ENCODE peak calls at places on chromosomes 7 and 10, in four cellular contexts. C is endothelial cell, N is progenitor cell of endocrine pancreas, P is omental fat pad. E is an unnamed sample.

GRCh38 chr7:141460781-141461715 is 90.2 kb upstream of the AGK start:
- DNase-seq in C (no peak), N (no peak), P (no peak), E (no peak)

GRCh38 chr10:77531441-77532001 is 106.1 kb downstream of the KCNMA1 start:
- DNase-seq in C (no peak), N (no peak), P (no peak), E (no peak)

GRCh38 chr7:126041472-126041871 is 1111.8 kb upstream of the POT1 start:
- DNase-seq in C (no peak), N (no peak), P (no peak), E (no peak)

GRCh38 chr7:95430864-95431263 is 4.0 kb downstream of the PON2 start:
- DNase-seq in C (no peak), N (no peak), P (no peak), E (no peak)

GRCh38 chr10:33697016-33697415 is 362.5 kb upstream of the NRP1 start:
- DNase-seq in C (no peak), N (no peak), P (no peak), E (no peak)

GRCh38 chr10:71090801-71091200 is 121.6 kb upstream of the UNC5B start:
- DNase-seq in C (no peak), N (no peak), P (no peak), E (no peak)

GRCh38 chr7:50450691-50451051 is 521 bp upstream of the FIGNL1 start:
- DNase-seq in C (no peak), N (no peak), P (no peak), E (no peak)

GRCh38 chr7:28490831-28491230 is 78.5 kb downstream of the CREB5 start:
- DNase-seq in C (no peak), N (no peak), P (no peak), E (no peak)

GRCh38 chr10:14009315-14010082 is 321.2 kb downstream of the FRMD4A start:
- DNase-seq in C (no peak), N (no peak), P (no peak), E (no peak)

GRCh38 chr7:38169862-38170261 is 8.2 kb upstream of the STARD3NL start:
- DNase-seq in C (no peak), N (no peak), P (no peak), E (no peak)

GRCh38 chr10:78589687-78590086 is 479.1 kb upstream of the ZMIZ1 start:
- DNase-seq in C (no peak), N (no peak), P (no peak), E (no peak)

GRCh38 chr10:51156913-51157312 is 82.6 kb downstream of the PRKG1 start:
- DNase-seq in C (no peak), N (no peak), P (no peak), E (no peak)

GRCh38 chr10:12730809-12731519 is 270.5 kb downstream of the CCDC3 start:
- DNase-seq in C (no peak), N (no peak), P (no peak), E (no peak)

GRCh38 chr7:66839814-66840213 is 81.2 kb upstream of the TMEM248 start:
- DNase-seq in C (no peak), N (no peak), P (no peak), E (no peak)

GRCh38 chr10:128324058-128324457 is 197.8 kb upstream of the MKI67 start:
- DNase-seq in C (peak), N (no peak), P (no peak), E (no peak)

GRCh38 chr10:80444646-80445319 is 9.3 kb upstream of the TSPAN14 start:
- DNase-seq in C (peak), N (no peak), P (no peak), E (no peak)

GRCh38 chr7:133815677-133816210 is 311.4 kb upstream of the LRGUK start:
- DNase-seq in C (no peak), N (no peak), P (no peak), E (no peak)

GRCh38 chr10:132743925-132744490 is 41.9 kb downstream of the NKX6-2 start:
- DNase-seq in C (no peak), N (no peak), P (no peak), E (no peak)

GRCh38 chr7:80918406-80918805 is 445 bp downstream of the SEMA3C start:
- DNase-seq in C (no peak), N (no peak), P (no peak), E (no peak)

GRCh38 chr7:5139998-5140397 is 50.0 kb upstream of the WIPI2 start:
- DNase-seq in C (peak), N (peak), P (no peak), E (no peak)

GRCh38 chr7:156764016-156764669 is 123.6 kb downstream of the RNF32 start:
- DNase-seq in C (peak), N (no peak), P (no peak), E (peak)

GRCh38 chr10:14736600-14737081 is 38.1 kb downstream of the FAM107B start:
- DNase-seq in C (no peak), N (no peak), P (no peak), E (no peak)

GRCh38 chr7:91276909-91277308 is 12.7 kb downstream of the FZD1 start:
- DNase-seq in C (no peak), N (no peak), P (no peak), E (no peak)

GRCh38 chr10:93573051-93573909 is 6.8 kb downstream of the FFAR4 start:
- DNase-seq in C (no peak), N (no peak), P (no peak), E (no peak)

GRCh38 chr7:106425017-106425719 is 140.4 kb upstream of the NAMPT start:
- DNase-seq in C (no peak), N (no peak), P (peak), E (no peak)

GRCh38 chr7:22251284-22251683 is 105.7 kb downstream of the RAPGEF5 start:
- DNase-seq in C (no peak), N (no peak), P (no peak), E (no peak)

GRCh38 chr7:74059681-74060588 is 23.7 kb upstream of the LIMK1 start:
- DNase-seq in C (no peak), N (no peak), P (no peak), E (no peak)

GRCh38 chr7:151904270-151904669 is 27.4 kb upstream of the PRKAG2 start:
- DNase-seq in C (no peak), N (no peak), P (no peak), E (no peak)

GRCh38 chr10:127945335-127945734 is 38.4 kb downstream of the PTPRE start:
- DNase-seq in C (no peak), N (no peak), P (no peak), E (no peak)

GRCh38 chr7:135352285-135352684 is 118.6 kb downstream of the STRA8 start:
- DNase-seq in C (no peak), N (no peak), P (no peak), E (no peak)
- TF ChIP-seq CTCF in C (no peak), N (no peak), P (no peak), E (no peak)

GRCh38 chr10:102111276-102111675 is 8.9 kb downstream of the LDB1 start:
- DNase-seq in C (no peak), N (no peak), P (no peak), E (no peak)

GRCh38 chr10:102113261-102113955 is 6.8 kb downstream of the LDB1 start:
- DNase-seq in C (no peak), N (no peak), P (no peak), E (no peak)

GRCh38 chr10:102113956-102114857 is 6.0 kb downstream of the LDB1 start:
- DNase-seq in C (peak), N (peak), P (no peak), E (no peak)

GRCh38 chr10:102114861-102115618 is 5.1 kb downstream of the LDB1 start:
- DNase-seq in C (peak), N (peak), P (peak), E (peak)

GRCh38 chr10:102112210-102112817 is 7.9 kb downstream of the LDB1 start:
- DNase-seq in C (no peak), N (no peak), P (no peak), E (no peak)
- TF ChIP-seq CTCF in C (no peak), N (peak), P (no peak), E (no peak)

GRCh38 chr7:143975617-143976016 is 21.0 kb downstream of the OR2F1 start:
- DNase-seq in C (no peak), N (no peak), P (no peak), E (no peak)
- TF ChIP-seq CTCF in C (no peak), N (peak), P (no peak), E (no peak)

GRCh38 chr7:65475040-65475726 is 101.5 kb downstream of the ZNF92 start:
- DNase-seq in C (no peak), N (no peak), P (no peak), E (no peak)

GRCh38 chr7:65475734-65476319 is 102.2 kb downstream of the ZNF92 start:
- DNase-seq in C (peak), N (no peak), P (no peak), E (no peak)

GRCh38 chr7:65471587-65471986 is 97.9 kb downstream of the ZNF92 start:
- DNase-seq in C (no peak), N (no peak), P (no peak), E (no peak)

DNA sequence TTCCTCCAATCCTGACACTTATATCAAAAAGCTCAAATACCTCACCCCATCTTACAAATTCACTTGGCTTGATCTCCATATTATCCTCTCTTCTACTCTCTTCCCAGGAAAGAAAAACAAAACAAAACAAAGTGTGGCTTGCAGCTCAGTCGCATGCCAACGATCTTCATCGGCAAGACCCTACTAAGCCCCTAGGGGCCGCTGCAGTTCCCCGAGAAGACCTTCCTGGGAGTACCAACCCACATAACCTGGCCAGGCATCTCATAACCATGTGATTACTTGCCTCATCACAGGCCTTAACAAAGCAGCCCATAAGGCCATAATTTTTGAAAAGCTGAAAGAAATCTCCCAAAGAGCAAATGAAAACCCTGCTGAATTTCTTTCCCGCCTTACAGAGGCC is 103.7 kb downstream of the ZNF92 start:
- DNase-seq in C (peak), N (no peak), P (no peak), E (no peak)
- TF ChIP-seq CTCF in C (peak), N (peak), P (no peak), E (no peak)

GRCh38 chr10:56823849-56824248 is 462.8 kb upstream of the ZWINT start:
- DNase-seq in C (no peak), N (no peak), P (no peak), E (no peak)
- TF ChIP-seq CTCF in C (peak), N (peak), P (no peak), E (peak)

DNA sequence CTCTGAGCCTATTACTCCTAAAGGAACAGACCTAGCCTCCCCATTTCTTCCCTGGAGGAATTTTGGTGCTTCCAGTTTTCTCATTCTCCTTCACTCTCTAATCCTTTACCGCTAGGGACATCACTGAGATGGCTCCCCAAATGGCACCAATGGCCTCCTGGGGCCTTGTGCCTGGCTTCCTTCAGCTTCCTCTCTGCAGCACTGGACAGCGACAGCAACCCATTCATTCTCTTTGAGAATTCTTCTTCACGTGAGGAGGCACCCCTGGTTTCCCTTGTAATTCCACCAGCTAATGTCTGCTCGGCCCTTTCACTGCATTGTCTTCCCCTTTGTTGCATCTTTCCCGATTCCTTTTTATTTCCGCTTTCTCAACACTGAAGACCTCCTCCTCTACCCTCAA is 24.6 kb upstream of the KDM7A start:
- DNase-seq in C (no peak), N (no peak), P (no peak), E (no peak)
- TF ChIP-seq CTCF in C (no peak), N (no peak), P (no peak), E (no peak)

E was measured in mesothelial cell of epicardium.